ENCODE peak calls at places on chromosomes 7 and 10, in four cellular contexts. F, R, S and B are unnamed samples.

GRCh38 chr7:44185729-44186128 is 3.5 kb downstream of the GCK start:
- DNase-seq in R (no peak), S (no peak), F (no peak), B (no peak)

GRCh38 chr7:144780071-144780608 is 55.7 kb downstream of the TPK1 start:
- DNase-seq in F (no peak), S (peak; percentile 56), R (no peak), B (peak; percentile 8)

GRCh38 chr10:19412531-19412930 is 363.9 kb downstream of the MALRD1 start:
- DNase-seq in S (peak; percentile 49), R (no peak), F (no peak), B (no peak)

GRCh38 chr7:127253289-127254162 is 785 bp upstream of the GRM8 start:
- DNase-seq in S (peak; percentile 28), F (peak; percentile 80), R (peak; percentile 74), B (peak; percentile 74)

GRCh38 chr10:114504769-114505579 is 100.7 kb upstream of the AFAP1L2 start:
- DNase-seq in F (no peak), S (peak; percentile 93), R (no peak), B (no peak)

GRCh38 chr10:119217937-119218579 is 10.7 kb downstream of the GRK5 start:
- DNase-seq in F (no peak), R (no peak), S (no peak), B (no peak)

GRCh38 chr7:139777948-139778841 is at the start of gene HIPK2:
- DNase-seq in F (peak; percentile 65), R (peak; percentile 70), S (peak; percentile 79), B (peak; percentile 71)

GRCh38 chr10:34299105-34299611 is 515.9 kb downstream of the PARD3 start:
- DNase-seq in F (no peak), S (peak; percentile 77), R (no peak), B (no peak)

GRCh38 chr10:12801214-12802087 is 200.1 kb downstream of the CCDC3 start:
- DNase-seq in R (no peak), S (no peak), F (no peak), B (no peak)

GRCh38 chr10:69089638-69090599 is 2.0 kb downstream of the SRGN start:
- DNase-seq in F (no peak), R (no peak), S (peak; percentile 27), B (peak; percentile 93)

GRCh38 chr7:34453150-34453549 is 204.9 kb upstream of the NPSR1 start:
- DNase-seq in R (no peak), S (peak; percentile 8), F (no peak), B (no peak)

GRCh38 chr10:32360241-32360640 is 13.3 kb upstream of the EPC1 start:
- DNase-seq in S (no peak), R (no peak), F (no peak), B (no peak)

GRCh38 chr7:21253740-21254687 is 173.9 kb upstream of the SP4 start:
- DNase-seq in S (peak; percentile 35), R (peak; percentile 46), F (peak; percentile 77), B (peak; percentile 69)

GRCh38 chr10:6406220-6407033 is 173.6 kb downstream of the PRKCQ start:
- DNase-seq in S (peak; percentile 46), F (no peak), R (no peak), B (peak; percentile 57)

GRCh38 chr10:26544932-26545331 is 106.8 kb downstream of the APBB1IP start:
- DNase-seq in F (no peak), R (no peak), S (peak; percentile 44), B (no peak)

GRCh38 chr10:70843776-70844489 is 28.2 kb downstream of the SGPL1 start:
- DNase-seq in S (no peak), R (no peak), F (no peak), B (no peak)

GRCh38 chr10:278707-279106 is 143.5 kb downstream of the ZMYND11 start:
- DNase-seq in S (no peak), F (no peak), R (no peak), B (no peak)

GRCh38 chr10:3668961-3669330 is 116.1 kb downstream of the KLF6 start:
- DNase-seq in F (no peak), S (no peak), R (no peak), B (no peak)

GRCh38 chr10:13475124-13475523 is 53.7 kb downstream of the BEND7 start:
- DNase-seq in S (no peak), F (no peak), R (no peak), B (no peak)

GRCh38 chr7:33982425-33982786 is 77.1 kb downstream of the BMPER start:
- DNase-seq in S (no peak), R (no peak), F (no peak), B (no peak)

DNA sequence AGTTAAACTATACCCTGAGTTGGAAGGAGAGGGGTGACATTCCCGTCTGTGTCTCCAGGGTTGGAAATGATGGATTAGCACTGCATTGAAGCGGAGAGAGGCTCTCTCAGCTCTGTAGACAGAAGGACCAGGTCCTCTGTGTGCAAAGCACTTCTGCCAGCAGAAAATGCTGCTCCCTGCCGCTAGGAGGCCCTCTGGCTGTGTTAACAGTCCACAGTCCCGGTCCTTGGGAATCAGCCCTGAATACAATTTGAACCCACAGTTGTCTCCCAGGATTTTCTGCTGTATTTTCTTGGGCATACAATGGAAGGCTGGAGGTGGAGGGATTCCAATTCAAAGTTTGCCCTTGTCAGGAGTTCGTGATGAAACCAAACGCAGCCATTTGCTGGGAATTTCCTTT is 205.1 kb downstream of the GLRX3 start:
- DNase-seq in R (peak; percentile 32), S (no peak), F (peak; percentile 71), B (peak; percentile 24)
- TF ChIP-seq CTCF in R (peak; percentile 83), S (no peak), F (peak; percentile 91), B (peak; percentile 44)

DNA sequence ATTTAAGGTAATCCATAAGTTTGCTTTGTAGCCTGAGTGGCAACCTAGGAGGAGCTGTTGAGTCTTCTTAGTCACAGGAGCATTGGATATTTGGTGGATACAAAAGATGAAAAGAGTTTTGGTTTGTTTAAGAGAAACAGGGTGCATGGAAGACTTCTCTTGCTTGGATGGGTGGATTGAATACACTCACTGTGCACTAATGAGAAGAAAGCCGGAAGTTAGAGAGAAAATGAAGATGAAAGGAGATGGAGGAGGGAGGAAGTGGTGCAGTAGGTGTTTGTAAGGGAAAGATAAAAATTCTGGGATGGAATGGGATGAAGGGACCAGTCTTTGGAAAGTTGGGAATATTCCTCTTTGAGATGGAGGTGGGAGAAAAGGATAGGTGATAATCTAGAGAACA is 7.7 kb downstream of the MDFIC start:
- DNase-seq in R (no peak), F (no peak), S (no peak), B (no peak)
- TF ChIP-seq CTCF in R (no peak), F (peak; percentile 38), S (peak; percentile 28), B (no peak)

GRCh38 chr7:79723833-79724608 is 270.6 kb upstream of the MAGI2 start:
- DNase-seq in R (no peak), F (no peak), S (no peak), B (no peak)
- TF ChIP-seq CTCF in R (no peak), F (no peak), S (no peak), B (no peak)

GRCh38 chr10:47354900-47355299 is 6.7 kb downstream of the RBP3 start:
- DNase-seq in F (no peak), R (no peak), S (no peak), B (no peak)

GRCh38 chr10:47351899-47352815 is 4.0 kb downstream of the RBP3 start:
- DNase-seq in R (no peak), S (no peak), F (peak; percentile 44), B (no peak)

GRCh38 chr10:47353351-47353750 is 5.2 kb downstream of the RBP3 start:
- DNase-seq in S (no peak), F (no peak), R (no peak), B (no peak)

GRCh38 chr10:47356708-47357107 is 8.5 kb downstream of the RBP3 start:
- DNase-seq in S (no peak), F (no peak), R (no peak), B (no peak)

DNA sequence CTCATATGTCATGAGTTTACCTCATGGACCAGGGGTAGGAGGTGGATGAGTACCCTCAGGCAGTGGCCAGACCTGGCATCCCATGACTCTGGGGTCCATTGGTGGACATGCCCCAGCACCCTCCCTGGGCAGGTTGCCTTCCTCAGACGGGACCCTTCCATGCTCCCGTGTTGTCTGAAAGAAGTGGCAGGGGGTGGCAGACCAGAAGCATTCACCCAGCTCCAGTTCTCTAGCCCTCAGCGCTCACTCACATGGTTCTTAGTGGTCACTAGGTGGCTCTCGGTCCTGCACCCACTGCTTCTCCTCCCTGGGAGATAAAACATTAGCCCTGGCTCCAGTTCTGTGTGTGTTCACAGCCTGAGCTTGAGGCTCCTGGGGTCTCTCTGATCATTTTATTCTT is 6.0 kb downstream of the RBP3 start:
- DNase-seq in S (peak; percentile 6), R (no peak), F (no peak), B (no peak)
- TF ChIP-seq CTCF in S (peak; percentile 13), R (peak; percentile 24), F (peak; percentile 27), B (no peak)